ENCODE peak calls at places on chromosomes 12 and 14, in six cellular contexts. C, A, W, M, B and E are unnamed samples.

GRCh38 chr12:905273-906076 is 44.0 kb downstream of the RAD52 start:
- DNase-seq in B (no peak), M (no peak), A (no peak), C (no peak), W (no peak), E (peak)

GRCh38 chr12:50174971-50175715 is 8.0 kb upstream of the CERS5 start:
- DNase-seq in M (peak), C (peak), A (peak), W (peak), B (peak), E (peak)

GRCh38 chr12:1896964-1897363 is 21.5 kb downstream of the CACNA2D4 start:
- DNase-seq in A (no peak), C (no peak), M (no peak), B (no peak), W (no peak), E (no peak)

GRCh38 chr14:58479975-58480374 is 52.5 kb downstream of the KIAA0586 start:
- DNase-seq in C (no peak), B (no peak), A (no peak), M (no peak), W (no peak), E (no peak)

GRCh38 chr12:57864382-57864781 is 17.9 kb upstream of the CTDSP2 start:
- DNase-seq in A (no peak), M (peak), W (no peak), C (no peak), B (no peak), E (no peak)

GRCh38 chr14:72753044-72753710 is 140.7 kb downstream of the DPF3 start:
- DNase-seq in C (no peak), B (no peak), W (no peak), A (no peak), M (no peak), E (no peak)

GRCh38 chr12:83016226-83016835 is 329.6 kb downstream of the TMTC2 start:
- DNase-seq in B (peak), A (no peak), W (peak), C (peak), M (no peak), E (no peak)

GRCh38 chr12:64633186-64633939 is 23.1 kb downstream of the RASSF3 start:
- DNase-seq in C (no peak), A (no peak), M (no peak), B (no peak), W (no peak), E (no peak)

GRCh38 chr12:122827258-122827657 is 8.0 kb upstream of the HIP1R start:
- DNase-seq in M (no peak), B (no peak), A (no peak), W (no peak), C (no peak), E (no peak)

GRCh38 chr12:5428332-5429221 is 3.3 kb upstream of the NTF3 start:
- DNase-seq in A (no peak), W (no peak), B (peak), C (peak), M (peak), E (no peak)

GRCh38 chr14:31536201-31536960 is 24.8 kb upstream of the NUBPL start:
- DNase-seq in B (no peak), C (no peak), A (no peak), W (no peak), M (no peak), E (no peak)

GRCh38 chr14:57153286-57153685 is 115.4 kb downstream of the EXOC5 start:
- DNase-seq in C (no peak), W (no peak), M (no peak), A (no peak), B (no peak), E (no peak)

GRCh38 chr12:116959198-116959460 is 48.4 kb downstream of the FBXW8 start:
- DNase-seq in W (no peak), M (no peak), C (peak), A (no peak), B (no peak), E (no peak)

GRCh38 chr14:64938972-64939816 is 3.4 kb downstream of the GPX2 start:
- DNase-seq in B (no peak), C (no peak), W (no peak), A (no peak), M (no peak), E (no peak)

GRCh38 chr12:32183646-32184045 is 77.0 kb downstream of the BICD1 start:
- DNase-seq in A (no peak), C (no peak), W (no peak), M (peak), B (no peak), E (no peak)

GRCh38 chr12:27292718-27293117 is 39.9 kb upstream of the BMAL2 start:
- DNase-seq in M (no peak), B (no peak), C (no peak), A (no peak), W (no peak), E (no peak)

GRCh38 chr12:2682301-2683282 is 112.2 kb upstream of the FKBP4 start:
- DNase-seq in A (peak), W (peak), C (peak), B (no peak), M (peak), E (no peak)

GRCh38 chr12:54229624-54230212 is 40.9 kb upstream of the SMUG1 start:
- DNase-seq in A (no peak), M (no peak), B (no peak), W (peak), C (peak), E (no peak)

GRCh38 chr12:114400925-114401324 is 5.0 kb downstream of the TBX5 start:
- DNase-seq in C (peak), A (no peak), M (peak), W (no peak), B (no peak), E (no peak)

GRCh38 chr12:11651785-11652184 is 2.3 kb downstream of the ETV6 start:
- DNase-seq in C (peak), W (no peak), M (no peak), A (no peak), B (no peak), E (no peak)

GRCh38 chr12:6960291-6961277 is 9.4 kb downstream of the PTPN6 start:
- DNase-seq in B (no peak), C (peak), A (peak), W (peak), M (peak), E (no peak)
- H3K4me3 ChIP-seq in B (peak), C (no peak), A (peak), W (no peak), M (no peak), E (no peak)

GRCh38 chr12:113260127-113260526 is 38.9 kb downstream of the TPCN1 start:
- DNase-seq in B (no peak), M (no peak), C (no peak), W (no peak), A (no peak), E (no peak)

GRCh38 chr12:113254298-113254697 is 33.0 kb downstream of the TPCN1 start:
- DNase-seq in A (no peak), W (no peak), C (no peak), B (no peak), M (no peak), E (no peak)

GRCh38 chr12:113260636-113261300 is 39.5 kb downstream of the TPCN1 start:
- DNase-seq in W (no peak), A (no peak), M (no peak), C (no peak), B (no peak), E (no peak)

GRCh38 chr12:113259499-113259953 is 38.3 kb downstream of the TPCN1 start:
- DNase-seq in A (no peak), C (peak), W (no peak), M (no peak), B (peak), E (no peak)

DNA sequence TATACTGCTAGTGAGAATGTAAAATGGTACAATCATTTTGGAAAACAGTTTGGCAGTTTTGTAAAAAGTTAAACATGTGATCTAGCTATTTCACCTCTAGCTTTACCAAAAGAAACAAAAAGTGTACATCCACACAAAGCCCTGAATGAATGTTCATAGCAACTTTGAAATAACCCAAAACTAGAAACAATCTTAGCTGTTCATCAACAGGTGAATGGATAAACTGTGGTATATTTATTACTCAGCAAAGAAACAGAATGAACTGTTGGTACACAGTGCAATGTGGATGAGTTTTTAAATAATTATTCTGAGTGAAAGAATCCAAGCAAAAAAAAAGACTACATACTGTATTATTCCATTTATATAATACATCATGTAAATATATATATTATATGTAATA is 36.3 kb downstream of the TPCN1 start:
- DNase-seq in M (no peak), B (no peak), A (no peak), W (no peak), C (no peak), E (no peak)
- H3K9ac ChIP-seq in M (no peak), B (no peak), A (no peak), W (no peak), C (no peak), E (no peak)

GRCh38 chr12:68641138-68641537 is 30.4 kb downstream of the RAP1B start:
- DNase-seq in M (no peak), A (peak), B (no peak), W (no peak), C (no peak), E (no peak)
- H3K4me3 ChIP-seq in M (no peak), A (peak), B (no peak), W (no peak), C (no peak), E (no peak)

GRCh38 chr12:132163041-132163910 is 19.0 kb downstream of the NOC4L start:
- DNase-seq in M (no peak), W (no peak), B (no peak), A (no peak), C (no peak), E (no peak)
- H3K9ac ChIP-seq in M (no peak), W (no peak), B (no peak), A (no peak), C (no peak), E (no peak)

DNA sequence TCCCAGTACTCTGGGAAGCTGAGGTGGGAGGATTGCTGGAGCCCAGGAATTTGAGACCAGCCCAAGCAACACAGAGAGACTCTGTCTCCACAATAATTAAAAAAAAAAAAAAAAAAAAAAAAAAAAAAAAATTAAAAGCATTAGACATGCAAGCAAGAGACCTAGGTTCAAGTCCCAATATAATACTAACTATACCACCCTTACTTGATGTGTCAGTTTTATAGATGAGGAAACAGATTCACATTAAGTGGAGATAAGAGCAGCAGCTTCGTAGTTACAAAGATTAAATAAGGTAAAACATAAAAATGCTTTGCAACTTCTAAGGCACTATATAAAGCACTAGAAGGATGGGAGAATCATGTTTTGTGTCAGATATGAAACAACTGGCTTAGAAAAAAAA is 9.1 kb downstream of the PPTC7 start:
- DNase-seq in M (no peak), B (no peak), A (no peak), C (no peak), W (no peak), E (no peak)
- H3K4me3 ChIP-seq in M (no peak), B (no peak), A (no peak), C (no peak), W (no peak), E (no peak)

GRCh38 chr14:94173471-94173884 is 644 bp upstream of the PPP4R4 start:
- DNase-seq in A (no peak), C (no peak), M (no peak), B (no peak), W (no peak), E (no peak)
- H3K9ac ChIP-seq in A (peak), C (no peak), M (no peak), B (no peak), W (peak), E (peak)

GRCh38 chr12:132651444-132652100 is 33.0 kb downstream of the P2RX2 start:
- DNase-seq in W (no peak), B (no peak), M (no peak), C (no peak), A (no peak), E (no peak)
- H3K4me3 ChIP-seq in W (no peak), B (no peak), M (no peak), C (no peak), A (no peak), E (no peak)

GRCh38 chr12:124511259-124511985 is 56.0 kb downstream of the NCOR2 start:
- DNase-seq in M (no peak), C (no peak), W (no peak), B (no peak), A (no peak), E (no peak)

GRCh38 chr12:124509300-124509675 is 58.1 kb downstream of the NCOR2 start:
- DNase-seq in W (no peak), A (no peak), C (no peak), M (no peak), B (no peak), E (no peak)

GRCh38 chr12:124510301-124510970 is 57.0 kb downstream of the NCOR2 start:
- DNase-seq in A (no peak), M (no peak), W (no peak), C (no peak), B (no peak), E (no peak)

GRCh38 chr12:124508323-124509096 is 58.9 kb downstream of the NCOR2 start:
- DNase-seq in W (peak), C (peak), B (peak), A (no peak), M (no peak), E (no peak)

GRCh38 chr12:124509676-124510300 is 57.6 kb downstream of the NCOR2 start:
- DNase-seq in M (peak), B (peak), C (peak), A (no peak), W (peak), E (no peak)
- H3K9ac ChIP-seq in M (no peak), B (no peak), C (no peak), A (no peak), W (peak), E (no peak)

GRCh38 chr14:103882503-103883262 is 35.3 kb upstream of the PPP1R13B start:
- DNase-seq in M (no peak), B (no peak), C (no peak), A (no peak), W (no peak), E (no peak)
- H3K4me3 ChIP-seq in M (no peak), B (no peak), C (no peak), A (no peak), W (no peak), E (no peak)

GRCh38 chr12:70652451-70652850 is 15.2 kb upstream of the PTPRB start:
- DNase-seq in B (no peak), A (no peak), C (peak), W (peak), M (no peak), E (no peak)

GRCh38 chr12:70648191-70648590 is 11.0 kb upstream of the PTPRB start:
- DNase-seq in A (no peak), M (no peak), W (peak), B (no peak), C (no peak), E (no peak)

GRCh38 chr12:70645494-70646317 is 8.5 kb upstream of the PTPRB start:
- DNase-seq in M (no peak), B (peak), W (peak), A (peak), C (peak), E (no peak)

GRCh38 chr12:70646850-70647249 is 9.6 kb upstream of the PTPRB start:
- DNase-seq in B (no peak), C (no peak), W (peak), A (no peak), M (no peak), E (no peak)

DNA sequence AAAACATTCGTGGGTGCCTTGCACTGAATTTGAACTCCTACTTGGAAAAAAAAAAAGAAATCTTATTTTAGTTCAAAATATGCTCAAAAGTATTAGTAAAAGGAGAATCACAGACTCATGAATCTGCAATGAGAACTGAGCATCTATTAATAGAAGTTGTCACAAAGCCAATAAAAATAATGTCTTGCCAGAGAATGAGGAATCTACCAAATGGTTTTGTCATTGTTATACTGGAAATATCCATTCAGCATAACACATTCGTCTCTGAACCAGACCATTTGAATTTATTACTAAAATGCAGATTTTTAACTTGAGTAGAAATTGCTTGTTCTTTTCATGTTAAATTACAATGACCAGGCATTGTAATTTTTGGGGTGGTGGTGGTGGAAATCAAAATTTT is 11.6 kb upstream of the PTPRB start:
- DNase-seq in W (peak), A (no peak), C (peak), B (no peak), M (no peak), E (no peak)
- H3K9ac ChIP-seq in W (peak), A (no peak), C (no peak), B (no peak), M (no peak), E (no peak)